ENCODE peak calls at places on chromosomes 3 and 15, in four cellular contexts. One of them, this sample, is unnamed.

GRCh38 chr15:98745179-98745578 is 96.8 kb downstream of the IGF1R start:
- DNase-seq in SK-N-SH: no peak
- DNase-seq in CD8-positive, alpha-beta T cell: no peak
- DNase-seq in fibroblast of lung: no peak
- DNase-seq in this sample: no peak

GRCh38 chr3:173902866-173903265 is 505.3 kb downstream of the NLGN1 start:
- DNase-seq in SK-N-SH: no peak
- DNase-seq in CD8-positive, alpha-beta T cell: no peak
- DNase-seq in fibroblast of lung: no peak
- DNase-seq in this sample: no peak

GRCh38 chr3:51967384-51968174 is at the start of gene PCBP4:
- DNase-seq in SK-N-SH: peak
- DNase-seq in CD8-positive, alpha-beta T cell: peak
- DNase-seq in fibroblast of lung: peak
- DNase-seq in this sample: peak

GRCh38 chr3:114336122-114336697 is 42.4 kb downstream of the TIGIT start:
- DNase-seq in SK-N-SH: no peak
- DNase-seq in CD8-positive, alpha-beta T cell: no peak
- DNase-seq in fibroblast of lung: peak
- DNase-seq in this sample: no peak

GRCh38 chr3:183252973-183253363 is at the start of gene B3GNT5:
- DNase-seq in SK-N-SH: peak
- DNase-seq in CD8-positive, alpha-beta T cell: no peak
- DNase-seq in fibroblast of lung: no peak
- DNase-seq in this sample: peak

GRCh38 chr3:55678521-55679216 is 191.6 kb upstream of the WNT5A start:
- DNase-seq in SK-N-SH: no peak
- DNase-seq in CD8-positive, alpha-beta T cell: no peak
- DNase-seq in fibroblast of lung: no peak
- DNase-seq in this sample: no peak

GRCh38 chr15:99424978-99425665 is 140.7 kb upstream of the MEF2A start:
- DNase-seq in SK-N-SH: peak
- DNase-seq in CD8-positive, alpha-beta T cell: peak
- DNase-seq in fibroblast of lung: peak
- DNase-seq in this sample: peak

GRCh38 chr3:112857526-112857925 is 10.9 kb upstream of the CD200R1L start:
- DNase-seq in SK-N-SH: no peak
- DNase-seq in CD8-positive, alpha-beta T cell: no peak
- DNase-seq in fibroblast of lung: no peak
- DNase-seq in this sample: no peak

GRCh38 chr3:122324871-122325323 is at the start of gene CSTA:
- DNase-seq in SK-N-SH: no peak
- DNase-seq in CD8-positive, alpha-beta T cell: no peak
- DNase-seq in fibroblast of lung: peak
- DNase-seq in this sample: no peak

GRCh38 chr15:65623103-65623502 is 1.4 kb downstream of the SLC24A1 start:
- DNase-seq in SK-N-SH: no peak
- DNase-seq in CD8-positive, alpha-beta T cell: no peak
- DNase-seq in fibroblast of lung: no peak
- DNase-seq in this sample: no peak

GRCh38 chr3:146250449-146251382 is at the start of gene PLSCR4:
- DNase-seq in SK-N-SH: peak
- DNase-seq in CD8-positive, alpha-beta T cell: no peak
- DNase-seq in fibroblast of lung: peak
- DNase-seq in this sample: peak

GRCh38 chr15:40106203-40107161 is 2.2 kb downstream of the BMF start:
- DNase-seq in SK-N-SH: no peak
- DNase-seq in CD8-positive, alpha-beta T cell: no peak
- DNase-seq in fibroblast of lung: peak
- DNase-seq in this sample: peak

GRCh38 chr15:50764331-50765201 is 940 bp downstream of the SPPL2A start:
- DNase-seq in SK-N-SH: peak
- DNase-seq in CD8-positive, alpha-beta T cell: no peak
- DNase-seq in fibroblast of lung: peak
- DNase-seq in this sample: no peak

GRCh38 chr15:39270976-39271375 is 309.9 kb upstream of the THBS1 start:
- DNase-seq in SK-N-SH: no peak
- DNase-seq in CD8-positive, alpha-beta T cell: no peak
- DNase-seq in fibroblast of lung: peak
- DNase-seq in this sample: no peak

GRCh38 chr15:51097553-51098330 is 3.0 kb upstream of the TNFAIP8L3 start:
- DNase-seq in SK-N-SH: no peak
- DNase-seq in CD8-positive, alpha-beta T cell: no peak
- DNase-seq in fibroblast of lung: peak
- DNase-seq in this sample: no peak

GRCh38 chr3:151156618-151157216 is 46.3 kb downstream of the GPR171 start:
- DNase-seq in SK-N-SH: peak
- DNase-seq in CD8-positive, alpha-beta T cell: no peak
- DNase-seq in fibroblast of lung: peak
- DNase-seq in this sample: no peak

GRCh38 chr3:165523801-165524200 is 313.4 kb downstream of the BCHE start:
- DNase-seq in SK-N-SH: no peak
- DNase-seq in CD8-positive, alpha-beta T cell: no peak
- DNase-seq in fibroblast of lung: peak
- DNase-seq in this sample: no peak

GRCh38 chr3:62832569-62832968 is 42.6 kb downstream of the CADPS start:
- DNase-seq in SK-N-SH: no peak
- DNase-seq in CD8-positive, alpha-beta T cell: no peak
- DNase-seq in fibroblast of lung: no peak
- DNase-seq in this sample: no peak

GRCh38 chr3:187015903-187016638 is 85.7 kb downstream of the ST6GAL1 start:
- DNase-seq in SK-N-SH: no peak
- DNase-seq in CD8-positive, alpha-beta T cell: peak
- DNase-seq in fibroblast of lung: no peak
- DNase-seq in this sample: no peak

GRCh38 chr3:143352850-143353550 is 233.4 kb downstream of the CHST2 start:
- DNase-seq in SK-N-SH: no peak
- DNase-seq in CD8-positive, alpha-beta T cell: no peak
- DNase-seq in fibroblast of lung: no peak
- DNase-seq in this sample: no peak

GRCh38 chr15:70127797-70128756 is 30.4 kb upstream of the TLE3 start:
- DNase-seq in SK-N-SH: no peak
- DNase-seq in CD8-positive, alpha-beta T cell: no peak
- DNase-seq in fibroblast of lung: no peak
- DNase-seq in this sample: no peak

GRCh38 chr3:188401244-188401604 is 247.3 kb downstream of the LPP start:
- DNase-seq in SK-N-SH: no peak
- DNase-seq in CD8-positive, alpha-beta T cell: no peak
- DNase-seq in fibroblast of lung: no peak
- DNase-seq in this sample: no peak

GRCh38 chr15:38696120-38696727 is 131.6 kb upstream of the RASGRP1 start:
- DNase-seq in SK-N-SH: no peak
- DNase-seq in CD8-positive, alpha-beta T cell: peak
- DNase-seq in fibroblast of lung: no peak
- DNase-seq in this sample: no peak

GRCh38 chr3:107524214-107525100 is 1.7 kb downstream of the BBX start:
- DNase-seq in SK-N-SH: peak
- DNase-seq in CD8-positive, alpha-beta T cell: peak
- DNase-seq in fibroblast of lung: peak
- DNase-seq in this sample: peak

GRCh38 chr15:99504071-99504822 is 61.5 kb upstream of the MEF2A start:
- DNase-seq in SK-N-SH: no peak
- DNase-seq in CD8-positive, alpha-beta T cell: no peak
- DNase-seq in fibroblast of lung: no peak
- DNase-seq in this sample: no peak

GRCh38 chr3:160296591-160296990 is 71.4 kb downstream of the C3orf80 start:
- DNase-seq in SK-N-SH: no peak
- DNase-seq in CD8-positive, alpha-beta T cell: no peak
- DNase-seq in fibroblast of lung: peak
- DNase-seq in this sample: no peak

GRCh38 chr3:194132465-194133358 is 3.2 kb upstream of the HES1 start:
- DNase-seq in SK-N-SH: no peak
- DNase-seq in CD8-positive, alpha-beta T cell: no peak
- DNase-seq in fibroblast of lung: no peak
- DNase-seq in this sample: no peak

GRCh38 chr15:64462492-64462891 is 2.1 kb downstream of the ZNF609 start:
- DNase-seq in SK-N-SH: no peak
- DNase-seq in CD8-positive, alpha-beta T cell: no peak
- DNase-seq in fibroblast of lung: no peak
- DNase-seq in this sample: no peak

GRCh38 chr15:95556225-95556624 is 774.3 kb upstream of the NR2F2 start:
- DNase-seq in SK-N-SH: no peak
- DNase-seq in CD8-positive, alpha-beta T cell: no peak
- DNase-seq in fibroblast of lung: peak
- DNase-seq in this sample: no peak

GRCh38 chr3:159884661-159885402 is 103.8 kb upstream of the IL12A start:
- DNase-seq in SK-N-SH: peak
- DNase-seq in CD8-positive, alpha-beta T cell: no peak
- DNase-seq in fibroblast of lung: peak
- DNase-seq in this sample: no peak

GRCh38 chr15:80906159-80906775 is 83.4 kb downstream of the MESD start:
- DNase-seq in SK-N-SH: no peak
- DNase-seq in CD8-positive, alpha-beta T cell: no peak
- DNase-seq in fibroblast of lung: peak
- DNase-seq in this sample: no peak

GRCh38 chr3:156483961-156484787 is 70.7 kb downstream of the SSR3 start:
- DNase-seq in SK-N-SH: no peak
- DNase-seq in CD8-positive, alpha-beta T cell: peak
- DNase-seq in fibroblast of lung: peak
- DNase-seq in this sample: no peak

GRCh38 chr15:99476413-99477222 is 89.2 kb upstream of the MEF2A start:
- DNase-seq in SK-N-SH: peak
- DNase-seq in CD8-positive, alpha-beta T cell: peak
- DNase-seq in fibroblast of lung: peak
- DNase-seq in this sample: no peak

GRCh38 chr3:144660097-144660496 is 688.5 kb downstream of the DIPK2A start:
- DNase-seq in SK-N-SH: no peak
- DNase-seq in CD8-positive, alpha-beta T cell: no peak
- DNase-seq in fibroblast of lung: no peak
- DNase-seq in this sample: no peak

GRCh38 chr15:81133782-81134461 is at the start of gene CFAP161:
- DNase-seq in SK-N-SH: peak
- DNase-seq in CD8-positive, alpha-beta T cell: no peak
- DNase-seq in fibroblast of lung: peak
- DNase-seq in this sample: peak

GRCh38 chr3:60514085-60514649 is 737.1 kb downstream of the FHIT start:
- DNase-seq in SK-N-SH: no peak
- DNase-seq in CD8-positive, alpha-beta T cell: no peak
- DNase-seq in fibroblast of lung: no peak
- DNase-seq in this sample: no peak

DNA sequence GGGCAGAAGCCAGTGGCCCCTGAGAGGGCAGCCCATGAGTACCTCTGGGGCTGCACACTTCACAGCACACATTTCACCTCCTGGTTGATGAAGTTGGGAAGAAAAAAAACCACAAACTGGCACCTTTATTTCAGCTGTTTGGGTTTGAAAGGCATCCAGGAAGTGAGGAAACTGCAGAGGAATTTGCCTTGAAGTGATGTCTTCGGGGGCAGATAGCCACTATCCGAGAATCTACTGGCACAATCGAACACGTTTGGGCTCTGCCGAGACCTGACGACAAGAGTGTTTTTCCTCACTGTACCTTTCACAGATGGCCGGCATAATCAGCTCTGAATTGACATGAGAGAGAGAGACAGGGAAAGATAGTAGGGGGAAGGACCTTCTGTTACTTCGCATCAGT is 59.7 kb downstream of the LRIG1 start:
- DNase-seq in SK-N-SH: no peak
- DNase-seq in CD8-positive, alpha-beta T cell: no peak
- DNase-seq in fibroblast of lung: peak
- DNase-seq in this sample: no peak
- H3K27ac ChIP-seq in SK-N-SH: no peak
- H3K27ac ChIP-seq in CD8-positive, alpha-beta T cell: no peak
- H3K27ac ChIP-seq in fibroblast of lung: peak
- H3K27ac ChIP-seq in this sample: no peak

DNA sequence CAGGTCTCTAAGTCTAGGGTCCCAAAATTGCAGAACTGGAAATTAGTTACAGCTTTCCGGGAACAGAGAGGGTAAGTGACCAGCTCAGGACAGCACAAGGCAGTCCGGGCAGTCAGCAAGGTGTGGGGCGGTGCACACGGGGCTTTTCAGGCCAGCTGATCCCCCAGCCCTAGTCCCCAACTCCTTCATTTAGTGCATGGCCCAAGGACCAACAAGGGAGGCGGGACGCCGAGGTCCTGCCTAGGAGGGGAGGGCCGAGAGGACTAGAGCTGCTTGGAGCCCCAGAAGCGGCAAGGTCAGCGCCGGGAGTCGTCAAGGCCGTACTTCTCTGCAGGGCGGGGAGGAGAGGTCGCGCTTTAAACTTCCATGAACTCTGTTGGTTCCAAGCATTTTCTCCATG is 2.0 kb upstream of the PDE8A start:
- DNase-seq in SK-N-SH: no peak
- DNase-seq in CD8-positive, alpha-beta T cell: no peak
- DNase-seq in fibroblast of lung: no peak
- DNase-seq in this sample: peak
- H3K4me3 ChIP-seq in SK-N-SH: no peak
- H3K4me3 ChIP-seq in CD8-positive, alpha-beta T cell: peak
- H3K4me3 ChIP-seq in fibroblast of lung: no peak
- H3K4me3 ChIP-seq in this sample: peak

DNA sequence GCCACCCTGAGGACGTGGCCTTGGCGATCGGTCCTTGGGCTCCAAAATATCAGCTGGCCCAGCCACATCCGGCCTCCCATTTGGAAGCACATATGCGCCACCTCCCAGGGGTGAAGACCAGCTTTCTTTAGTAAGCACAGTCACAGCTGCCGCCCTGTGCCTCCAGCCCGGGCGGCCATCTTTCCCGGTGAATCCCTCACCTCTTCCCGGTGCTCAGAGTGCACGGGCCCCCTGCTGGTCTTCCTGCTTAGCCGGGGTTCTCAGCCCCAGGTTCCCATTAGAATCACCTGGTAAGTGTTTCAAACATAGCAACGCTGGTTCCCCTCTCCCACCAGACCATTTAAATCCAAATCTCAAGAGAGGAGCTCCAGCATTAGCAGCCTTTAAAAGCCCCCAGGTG is 232.2 kb downstream of the VPS13C start:
- DNase-seq in SK-N-SH: peak
- DNase-seq in CD8-positive, alpha-beta T cell: no peak
- DNase-seq in fibroblast of lung: no peak
- DNase-seq in this sample: no peak
- TF ChIP-seq CTCF in SK-N-SH: peak
- TF ChIP-seq CTCF in CD8-positive, alpha-beta T cell: no peak
- TF ChIP-seq CTCF in fibroblast of lung: no peak
- TF ChIP-seq CTCF in this sample: no peak

GRCh38 chr3:32443471-32443870 is 51.8 kb downstream of the CMTM7 start:
- DNase-seq in SK-N-SH: no peak
- DNase-seq in CD8-positive, alpha-beta T cell: no peak
- DNase-seq in fibroblast of lung: peak
- DNase-seq in this sample: no peak
- H3K27ac ChIP-seq in SK-N-SH: no peak
- H3K27ac ChIP-seq in CD8-positive, alpha-beta T cell: no peak
- H3K27ac ChIP-seq in fibroblast of lung: no peak
- H3K27ac ChIP-seq in this sample: no peak

GRCh38 chr3:134696155-134696554 is 45.3 kb upstream of the KY start:
- DNase-seq in SK-N-SH: no peak
- DNase-seq in CD8-positive, alpha-beta T cell: no peak
- DNase-seq in fibroblast of lung: no peak
- DNase-seq in this sample: no peak

GRCh38 chr3:134693226-134693625 is 42.4 kb upstream of the KY start:
- DNase-seq in SK-N-SH: no peak
- DNase-seq in CD8-positive, alpha-beta T cell: no peak
- DNase-seq in fibroblast of lung: no peak
- DNase-seq in this sample: no peak

GRCh38 chr3:134693804-134694203 is 43.0 kb upstream of the KY start:
- DNase-seq in SK-N-SH: no peak
- DNase-seq in CD8-positive, alpha-beta T cell: no peak
- DNase-seq in fibroblast of lung: no peak
- DNase-seq in this sample: no peak

GRCh38 chr3:134694445-134694844 is 43.6 kb upstream of the KY start:
- DNase-seq in SK-N-SH: no peak
- DNase-seq in CD8-positive, alpha-beta T cell: no peak
- DNase-seq in fibroblast of lung: no peak
- DNase-seq in this sample: no peak

GRCh38 chr3:134694946-134695543 is 44.2 kb upstream of the KY start:
- DNase-seq in SK-N-SH: no peak
- DNase-seq in CD8-positive, alpha-beta T cell: no peak
- DNase-seq in fibroblast of lung: no peak
- DNase-seq in this sample: no peak
- H3K4me3 ChIP-seq in SK-N-SH: no peak
- H3K4me3 ChIP-seq in CD8-positive, alpha-beta T cell: no peak
- H3K4me3 ChIP-seq in fibroblast of lung: no peak
- H3K4me3 ChIP-seq in this sample: no peak

This sample was measured in upper lobe of right lung.